ENCODE peak calls at places on chromosomes 5 and 9, in five cellular contexts. L is lung; S is heart left ventricle; K is cardiac muscle cell; N is CD8-positive, alpha-beta T cell. B is an unnamed sample.

GRCh38 chr9:124520206-124520596 is 13.0 kb upstream of the NR5A1 start:
- DNase-seq in L (no peak), S (no peak), K (peak), N (no peak), B (no peak)

GRCh38 chr9:6689893-6690634 is 44.5 kb upstream of the GLDC start:
- DNase-seq in L (no peak), S (no peak), K (no peak), N (no peak), B (no peak)

GRCh38 chr9:107137495-107138202 is 145.4 kb upstream of the RAD23B start:
- DNase-seq in L (no peak), S (no peak), K (peak), N (no peak), B (no peak)

GRCh38 chr5:104998169-104998568 is 1435.6 kb upstream of the NUDT12 start:
- DNase-seq in L (no peak), S (no peak), K (no peak), N (no peak), B (no peak)

GRCh38 chr5:154727361-154727760 is 27.8 kb upstream of the LARP1 start:
- DNase-seq in L (no peak), S (no peak), K (no peak), N (no peak), B (no peak)

GRCh38 chr5:56757077-56757476 is 58.3 kb upstream of the MAP3K1 start:
- DNase-seq in L (no peak), S (no peak), K (no peak), N (no peak), B (no peak)

GRCh38 chr5:132024789-132025402 is 13.4 kb upstream of the ACSL6 start:
- DNase-seq in L (no peak), S (no peak), K (no peak), N (no peak), B (no peak)

GRCh38 chr9:1207681-1208080 is 157.5 kb downstream of the DMRT2 start:
- DNase-seq in L (no peak), S (no peak), K (no peak), N (no peak), B (no peak)

GRCh38 chr9:123445981-123446610 is 90.1 kb downstream of the CRB2 start:
- DNase-seq in L (no peak), S (no peak), K (peak), N (no peak), B (no peak)

GRCh38 chr5:159324986-159325385 is 5.3 kb downstream of the IL12B start:
- DNase-seq in L (no peak), S (no peak), K (no peak), N (no peak), B (no peak)

GRCh38 chr5:109225695-109226094 is 184.1 kb downstream of the PJA2 start:
- DNase-seq in L (no peak), S (no peak), K (peak), N (no peak), B (peak)

GRCh38 chr5:33854733-33855151 is 37.0 kb downstream of the ADAMTS12 start:
- DNase-seq in L (no peak), S (no peak), K (peak), N (no peak), B (no peak)

GRCh38 chr5:154087260-154087659 is 48.5 kb downstream of the MFAP3 start:
- DNase-seq in L (no peak), S (no peak), K (no peak), N (no peak), B (no peak)

GRCh38 chr9:94919376-94920098 is 193.0 kb downstream of the AOPEP start:
- DNase-seq in L (no peak), S (no peak), K (peak), N (no peak), B (no peak)

GRCh38 chr5:137035480-137035878 is 463.6 kb downstream of the SPOCK1 start:
- DNase-seq in L (no peak), S (no peak), K (no peak), N (no peak), B (no peak)

GRCh38 chr5:176152191-176152932 is 85.9 kb upstream of the SIMC1 start:
- DNase-seq in L (no peak), S (no peak), K (no peak), N (no peak), B (no peak)

GRCh38 chr5:131994533-131995226 is 16.8 kb downstream of the ACSL6 start:
- DNase-seq in L (no peak), S (peak), K (no peak), N (no peak), B (no peak)

GRCh38 chr9:134910146-134910545 is 7.6 kb downstream of the FCN1 start:
- DNase-seq in L (no peak), S (no peak), K (no peak), N (no peak), B (no peak)

GRCh38 chr5:101686541-101686940 is 609.5 kb downstream of the SLCO4C1 start:
- DNase-seq in L (no peak), S (no peak), K (no peak), N (no peak), B (no peak)

GRCh38 chr9:135076143-135076875 is 11.2 kb upstream of the OLFM1 start:
- DNase-seq in L (no peak), S (no peak), K (no peak), N (no peak), B (no peak)

GRCh38 chr9:95009459-95009858 is 283.0 kb downstream of the AOPEP start:
- DNase-seq in L (no peak), S (no peak), K (no peak), N (no peak), B (no peak)

GRCh38 chr9:108331596-108331995 is 524.2 kb downstream of the ACTL7B start:
- DNase-seq in L (no peak), S (no peak), K (no peak), N (no peak), B (no peak)

GRCh38 chr5:66307647-66308257 is 163.7 kb downstream of the SREK1 start:
- DNase-seq in L (no peak), S (no peak), K (peak), N (no peak), B (peak)

GRCh38 chr5:64758916-64759315 is 9.6 kb downstream of the SREK1IP1 start:
- DNase-seq in L (no peak), S (no peak), K (no peak), N (no peak), B (no peak)

GRCh38 chr9:33032865-33033264 is 7.8 kb downstream of the DNAJA1 start:
- DNase-seq in L (no peak), S (no peak), K (no peak), N (no peak), B (no peak)

GRCh38 chr9:78243130-78243529 is 7.3 kb downstream of the CEP78 start:
- DNase-seq in L (no peak), S (no peak), K (no peak), N (no peak), B (no peak)

GRCh38 chr9:22008662-22009562 is at the start of gene CDKN2B:
- DNase-seq in L (peak), S (peak), K (peak), N (peak), B (peak)

GRCh38 chr5:152097128-152097527 is 172.5 kb upstream of the GLRA1 start:
- DNase-seq in L (no peak), S (no peak), K (no peak), N (no peak), B (no peak)

GRCh38 chr5:152105085-152105484 is 180.4 kb upstream of the GLRA1 start:
- DNase-seq in L (no peak), S (no peak), K (no peak), N (no peak), B (no peak)

GRCh38 chr5:152104211-152104610 is 179.6 kb upstream of the GLRA1 start:
- DNase-seq in L (no peak), S (no peak), K (no peak), N (no peak), B (no peak)

GRCh38 chr5:152106571-152106970 is 181.9 kb upstream of the GLRA1 start:
- DNase-seq in L (no peak), S (no peak), K (no peak), N (no peak), B (no peak)

GRCh38 chr5:152102057-152102456 is 177.4 kb upstream of the GLRA1 start:
- DNase-seq in L (no peak), S (no peak), K (no peak), N (no peak), B (no peak)
- H3K4me3 ChIP-seq in L (no peak), S (no peak), K (no peak), N (no peak), B (no peak)

GRCh38 chr5:60522299-60522915 is 177.6 kb downstream of the DEPDC1B start:
- DNase-seq in L (no peak), S (no peak), K (peak), N (no peak), B (no peak)

GRCh38 chr5:60521379-60522298 is 178.3 kb downstream of the DEPDC1B start:
- DNase-seq in L (no peak), S (no peak), K (no peak), N (no peak), B (no peak)

GRCh38 chr5:60529001-60529400 is 171.0 kb downstream of the DEPDC1B start:
- DNase-seq in L (no peak), S (no peak), K (no peak), N (no peak), B (no peak)

GRCh38 chr5:60520451-60521210 is 179.3 kb downstream of the DEPDC1B start:
- DNase-seq in L (no peak), S (peak), K (no peak), N (no peak), B (no peak)

DNA sequence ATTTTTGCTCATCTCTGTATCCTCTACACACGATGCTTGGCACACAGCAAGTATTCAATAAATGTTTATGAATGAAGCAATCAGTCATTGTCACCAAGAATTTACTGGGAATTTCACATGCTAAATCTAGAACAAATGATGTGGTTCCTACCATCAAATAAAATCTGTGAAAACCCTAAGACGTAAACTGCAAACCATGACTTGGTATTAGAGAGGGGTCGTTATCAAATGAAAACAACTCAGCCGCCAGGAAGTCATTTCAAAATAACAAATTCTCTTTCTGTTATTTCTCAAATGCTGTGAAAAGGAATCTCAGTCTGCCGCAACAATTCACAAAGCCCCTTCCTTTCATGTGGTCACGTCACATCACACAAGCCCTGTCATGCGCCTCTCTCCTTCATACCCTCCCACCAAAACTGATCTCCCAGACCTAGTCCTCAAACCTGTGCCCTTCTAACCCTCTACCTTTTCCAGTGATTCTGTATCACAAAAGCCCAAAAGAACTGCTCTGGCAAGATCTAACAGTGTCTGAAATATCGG is 173.6 kb downstream of the DEPDC1B start:
- DNase-seq in L (no peak), S (no peak), K (peak), N (no peak), B (no peak)
- H3K27ac ChIP-seq in L (no peak), S (no peak), K (no peak), N (no peak), B (no peak)

GRCh38 chr5:38316544-38317224 is 58.3 kb downstream of the EGFLAM start:
- DNase-seq in L (no peak), S (no peak), K (peak), N (no peak), B (peak)
- TF ChIP-seq CTCF in L (no peak), S (no peak), K (no peak), N (no peak), B (no peak)

DNA sequence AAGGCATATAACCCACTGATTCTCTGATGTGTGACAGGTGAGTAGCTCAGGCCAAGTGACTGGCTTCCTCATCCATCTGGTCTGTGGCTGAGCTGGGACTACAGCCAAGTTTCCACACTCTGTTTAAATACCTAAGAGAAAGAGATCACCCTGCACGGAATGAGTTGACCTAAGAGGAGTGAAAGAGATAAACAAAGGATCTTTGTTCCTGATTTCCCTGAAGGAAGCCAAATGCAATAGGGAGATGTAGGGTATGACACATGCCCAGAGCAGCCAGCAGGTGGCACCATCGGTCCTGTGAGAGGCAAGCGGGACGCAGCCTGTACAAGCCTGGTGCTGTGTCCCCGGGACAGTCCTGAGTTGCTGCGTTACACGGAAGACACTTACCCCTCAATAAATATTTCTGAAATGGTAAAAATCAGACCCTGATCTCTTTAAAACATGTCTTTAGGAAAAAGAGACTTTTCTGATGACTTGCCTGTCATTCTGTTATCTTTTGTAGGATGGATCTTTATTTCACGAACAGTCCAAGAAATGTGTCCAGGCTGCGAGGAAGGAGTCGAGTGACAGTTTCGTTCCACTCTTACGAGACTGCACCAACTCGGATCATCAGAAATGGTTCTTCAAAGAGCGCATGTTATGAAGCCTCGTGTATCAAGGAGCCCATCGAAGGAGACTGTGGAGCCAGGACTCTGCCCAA is 41.1 kb downstream of the GALNT12 start:
- DNase-seq in L (peak), S (peak), K (peak), N (peak), B (peak)
- H3K4me3 ChIP-seq in L (no peak), S (peak), K (no peak), N (no peak), B (peak)

DNA sequence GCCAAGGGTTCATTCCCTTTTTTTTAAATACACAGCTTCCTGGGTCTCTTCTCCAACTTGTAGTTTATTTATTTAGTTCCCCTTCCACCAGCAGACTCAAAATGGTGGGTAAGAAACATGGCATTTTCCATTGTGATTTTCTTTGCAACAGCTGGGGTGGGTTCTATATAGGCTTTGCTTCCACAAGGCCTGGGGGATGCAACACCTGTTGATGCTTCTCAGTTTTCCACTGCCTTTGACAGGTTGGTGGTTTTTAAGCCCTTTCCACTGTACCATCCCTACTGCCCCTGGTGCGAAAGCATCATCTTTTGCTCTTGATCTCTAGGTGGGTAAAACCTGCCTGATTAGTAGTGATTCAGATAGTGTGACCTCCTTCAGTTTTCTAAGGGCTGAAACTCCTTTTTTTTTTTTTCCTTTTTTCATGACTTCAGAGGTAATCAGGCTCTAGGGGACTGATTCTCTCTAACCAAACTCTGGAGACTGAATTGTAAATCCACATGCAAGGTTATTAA is 8.5 kb downstream of the KDM3B start:
- DNase-seq in L (no peak), S (no peak), K (no peak), N (no peak), B (no peak)
- H3K27ac ChIP-seq in L (no peak), S (no peak), K (no peak), N (no peak), B (no peak)

GRCh38 chr5:147822686-147823491 is 8.6 kb downstream of the SPINK1 start:
- DNase-seq in L (peak), S (no peak), K (peak), N (peak), B (peak)
- TF ChIP-seq CTCF in L (peak), S (peak), K (peak), N (peak), B (peak)

DNA sequence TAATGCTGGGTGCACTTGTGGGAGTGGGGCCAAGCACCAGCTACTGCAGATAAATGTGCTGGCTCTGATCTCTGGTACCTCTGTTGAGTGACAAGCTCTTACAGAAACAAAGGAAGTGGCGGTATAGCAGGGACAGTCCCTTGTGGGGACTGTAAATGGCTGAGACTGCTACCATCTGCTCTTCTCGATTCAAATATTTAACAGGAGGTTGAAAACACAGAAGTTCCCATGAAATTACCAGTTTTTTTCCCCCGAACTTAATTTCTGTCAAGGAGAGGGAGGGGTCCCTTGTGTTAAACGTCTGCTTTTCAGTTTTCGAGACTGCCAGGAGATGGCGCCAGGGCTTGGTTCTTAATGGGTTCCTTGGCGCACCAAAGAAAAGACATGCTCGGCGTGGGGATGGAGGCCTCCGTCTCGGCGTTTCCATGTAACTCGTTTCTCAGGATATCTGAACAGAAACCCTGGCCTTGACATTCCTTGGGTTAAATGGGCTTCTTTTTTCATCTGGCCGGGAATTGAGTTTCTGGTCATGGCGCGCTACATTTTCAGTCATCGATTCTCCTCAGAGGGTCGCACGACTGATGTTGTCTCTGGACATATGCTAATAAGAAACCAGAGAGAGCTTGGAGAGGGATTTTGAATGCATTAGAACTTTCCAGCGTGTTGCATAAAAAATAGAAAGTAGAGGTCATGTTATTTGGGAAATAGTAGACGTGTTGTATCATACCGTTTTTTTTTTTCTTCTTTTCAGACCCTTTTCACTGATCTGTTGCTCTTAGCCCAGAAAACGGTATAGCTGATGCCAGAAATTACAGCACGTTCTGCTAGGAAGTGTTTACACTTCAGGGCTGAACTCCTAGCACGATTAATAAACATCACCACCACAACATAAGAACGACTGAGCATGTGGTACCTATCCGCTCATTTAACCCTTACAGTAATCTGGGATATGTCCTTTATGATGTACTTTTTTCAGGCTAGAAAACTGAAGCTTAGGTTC is 64.0 kb downstream of the CARTPT start:
- DNase-seq in L (peak), S (peak), K (peak), N (peak), B (peak)
- H3K4me3 ChIP-seq in L (no peak), S (peak), K (no peak), N (no peak), B (peak)

GRCh38 chr5:27727254-27727653 is 688.9 kb upstream of the CDH9 start:
- DNase-seq in L (no peak), S (no peak), K (no peak), N (no peak), B (no peak)

DNA sequence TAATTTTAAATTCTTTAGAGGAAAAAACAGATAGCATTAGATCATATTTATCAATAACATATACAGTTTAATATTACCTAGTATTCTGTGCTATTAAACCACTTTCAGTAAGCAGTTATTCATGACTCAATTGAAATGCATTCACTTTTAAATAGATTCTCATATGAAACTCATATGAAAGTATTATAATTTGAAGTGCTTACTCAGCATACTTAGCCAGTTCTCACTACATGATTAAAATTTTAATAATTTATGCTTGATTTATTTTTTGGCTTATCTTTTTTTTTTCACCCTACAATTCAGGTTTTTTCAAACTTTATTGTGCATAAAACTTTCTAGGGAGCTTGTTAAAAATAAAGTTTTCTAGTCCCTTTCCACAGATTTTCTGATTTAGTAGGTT is 694.9 kb upstream of the CDH9 start:
- DNase-seq in L (no peak), S (no peak), K (no peak), N (no peak), B (no peak)
- H3K27ac ChIP-seq in L (no peak), S (no peak), K (no peak), N (no peak), B (no peak)

GRCh38 chr9:26502311-26502710 is 390.3 kb downstream of the CAAP1 start:
- DNase-seq in L (no peak), S (no peak), K (no peak), N (no peak), B (no peak)
- TF ChIP-seq CTCF in L (no peak), S (no peak), K (no peak), N (no peak), B (no peak)

B was measured in heart right ventricle.